ENCODE peak calls at places on chromosomes 5 and 9, in five cellular contexts. V is lower lobe of right lung, Q is prostate gland, Z is choroid plexus epithelial cell, S is gastrocnemius medialis. P is an unnamed sample.

GRCh38 chr9:133115604-133116345 is 5.3 kb downstream of the RALGDS start:
- DNase-seq in V (peak), Q (no peak), Z (peak), S (peak), P (peak)

GRCh38 chr5:83516962-83517750 is 45.6 kb downstream of the VCAN start:
- DNase-seq in V (no peak), Q (no peak), Z (no peak), S (no peak), P (peak)

GRCh38 chr9:16950051-16950450 is 79.6 kb upstream of the BNC2 start:
- DNase-seq in V (no peak), Q (no peak), Z (no peak), S (no peak), P (no peak)

GRCh38 chr5:77921369-77921768 is 145.2 kb upstream of the TBCA start:
- DNase-seq in V (no peak), Q (no peak), Z (no peak), S (no peak), P (no peak)

GRCh38 chr5:138354926-138355378 is 2.5 kb downstream of the KDM3B start:
- DNase-seq in V (no peak), Q (no peak), Z (peak), S (no peak), P (peak)

GRCh38 chr9:7454490-7455110 is 345.0 kb downstream of the DMAC1 start:
- DNase-seq in V (no peak), Q (no peak), Z (no peak), S (no peak), P (no peak)

GRCh38 chr9:75001719-75002421 is 26.2 kb downstream of the CARNMT1 start:
- DNase-seq in V (no peak), Q (peak), Z (peak), S (no peak), P (peak)

GRCh38 chr5:33381243-33381642 is 59.5 kb upstream of the TARS1 start:
- DNase-seq in V (no peak), Q (no peak), Z (no peak), S (no peak), P (no peak)

GRCh38 chr9:101220341-101220740 is 164.5 kb downstream of the BAAT start:
- DNase-seq in V (no peak), Q (no peak), Z (no peak), S (no peak), P (no peak)

GRCh38 chr9:34010979-34011378 is 37.7 kb downstream of the UBAP2 start:
- DNase-seq in V (no peak), Q (no peak), Z (peak), S (no peak), P (no peak)

DNA sequence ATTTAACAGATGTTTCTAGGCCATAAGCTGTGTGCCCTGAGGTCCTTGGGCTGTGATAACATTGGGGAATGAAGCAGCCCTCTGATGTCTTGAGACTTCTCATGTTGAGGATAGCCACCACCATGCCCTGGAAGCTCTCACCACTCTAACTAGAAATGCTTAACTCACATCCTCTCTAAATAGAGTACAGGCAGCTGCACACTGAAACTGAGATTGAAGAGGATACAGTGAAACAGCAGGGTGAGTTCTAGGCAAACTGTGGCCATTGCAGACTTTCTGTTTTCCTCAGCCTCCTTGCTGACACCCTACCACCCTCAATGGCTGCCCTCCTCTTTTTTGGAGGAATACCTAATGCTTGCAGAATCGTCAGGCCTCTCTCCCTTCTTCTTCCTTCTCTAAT is 22.4 kb downstream of the UTP15 start:
- DNase-seq in V (no peak), Q (no peak), Z (no peak), S (no peak), P (no peak)
- TF ChIP-seq CTCF in V (no peak), Q (no peak), Z (no peak), S (no peak), P (no peak)

DNA sequence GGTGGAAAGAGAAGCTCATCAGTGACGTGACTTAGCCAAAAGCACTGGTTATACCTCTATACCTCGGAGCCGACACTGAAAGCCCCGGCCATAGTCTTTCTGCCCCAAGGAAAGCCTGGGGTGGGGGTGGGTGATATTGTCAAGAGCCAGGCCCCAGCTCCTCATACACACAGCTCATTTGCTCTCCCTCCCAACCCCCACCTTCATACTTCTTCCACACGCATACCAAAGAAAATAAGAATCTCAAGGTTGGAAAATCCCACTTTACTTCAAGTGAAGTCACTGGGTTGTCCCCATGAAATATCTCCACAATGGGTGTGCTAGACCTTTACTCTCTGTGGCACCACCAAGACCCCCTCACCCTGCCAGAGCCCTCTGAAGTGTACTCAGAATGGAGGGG is 27.1 kb upstream of the MGAT1 start:
- DNase-seq in V (no peak), Q (no peak), Z (no peak), S (no peak), P (no peak)
- H3K4me3 ChIP-seq in V (peak), Q (no peak), Z (no peak), S (peak), P (no peak)

DNA sequence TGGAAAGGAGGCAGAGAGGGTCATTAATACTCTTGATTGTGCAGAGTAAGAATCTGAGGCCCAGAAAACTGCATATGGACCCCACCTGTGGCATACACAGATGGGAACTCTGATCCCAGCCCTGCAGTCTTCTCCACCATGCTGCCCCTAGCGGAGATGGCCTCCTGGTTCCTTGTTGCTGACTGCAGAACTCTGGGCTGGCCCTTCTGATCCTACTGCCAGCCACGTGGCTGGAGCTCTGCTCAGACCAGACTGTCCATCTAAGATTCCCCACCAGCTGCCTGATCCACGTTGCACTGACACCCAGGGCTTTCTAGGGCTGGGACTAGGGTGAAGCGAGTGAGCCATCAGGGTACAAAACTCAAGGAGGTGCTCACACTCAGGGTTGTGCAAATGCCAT is 245.7 kb upstream of the NR4A3 start:
- DNase-seq in V (no peak), Q (no peak), Z (no peak), S (no peak), P (no peak)
- TF ChIP-seq CTCF in V (no peak), Q (no peak), Z (no peak), S (no peak), P (no peak)

GRCh38 chr5:177116631-177117373 is 16.8 kb upstream of the NSD1 start:
- DNase-seq in V (peak), Q (peak), Z (peak), S (peak), P (peak)
- H3K4me3 ChIP-seq in V (peak), Q (peak), Z (peak), S (peak), P (no peak)

DNA sequence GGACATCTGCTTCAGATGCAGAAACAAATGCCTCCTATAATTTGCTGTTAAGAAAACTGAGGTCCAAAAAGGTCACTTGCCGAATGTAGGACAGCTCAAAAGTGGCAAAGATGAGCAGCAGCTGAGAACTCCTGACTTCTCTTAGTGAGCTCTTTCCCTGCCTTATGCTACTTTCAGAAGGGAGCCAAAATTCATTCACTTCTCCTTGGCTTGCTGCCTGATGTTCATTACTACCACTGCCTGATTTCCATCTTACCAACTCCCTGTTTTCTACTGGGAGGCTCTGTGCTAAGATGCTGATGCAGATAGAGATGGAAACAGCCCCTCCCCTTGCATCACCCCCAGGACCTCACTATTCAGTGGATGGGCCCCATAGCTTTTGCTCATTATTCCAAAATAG is 60.1 kb downstream of the SEMA6A start:
- DNase-seq in V (no peak), Q (no peak), Z (no peak), S (no peak), P (no peak)
- TF ChIP-seq CTCF in V (no peak), Q (no peak), Z (no peak), S (no peak), P (no peak)

DNA sequence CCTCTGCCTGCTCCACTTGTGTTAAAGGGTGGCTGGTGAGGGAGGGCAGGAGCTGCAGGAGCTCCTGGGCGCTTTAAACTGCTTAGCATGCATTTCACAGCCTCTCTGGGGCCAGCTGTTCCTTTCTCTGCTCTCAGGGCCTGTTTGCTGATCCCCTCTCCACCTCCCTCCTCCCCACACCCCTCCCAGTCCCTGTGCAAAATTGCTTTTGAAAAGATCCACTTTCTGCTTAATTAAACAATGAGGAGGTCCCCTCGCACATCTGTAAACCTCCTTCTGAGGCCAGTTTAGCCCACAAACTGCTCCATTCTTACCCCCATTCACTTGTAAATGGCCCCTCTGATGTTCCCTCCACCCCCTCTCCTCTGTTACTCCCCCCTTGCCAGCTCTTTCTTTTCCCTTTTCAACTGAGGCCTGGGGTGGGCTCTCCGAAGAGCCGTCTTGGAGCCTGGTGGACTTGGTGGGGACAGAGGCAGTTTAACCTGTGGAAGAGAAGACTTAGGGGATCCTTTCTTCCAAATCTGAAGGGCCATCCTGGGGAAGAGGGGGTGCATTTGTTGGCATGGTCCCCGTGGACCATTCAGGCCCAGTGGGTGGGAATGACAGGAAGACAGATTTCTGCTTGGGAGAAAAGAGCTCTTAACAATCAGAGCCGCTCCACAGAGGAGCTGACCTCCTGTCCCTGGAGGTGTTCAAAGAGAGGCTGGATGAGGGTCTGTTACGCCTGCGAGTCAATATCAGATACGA is 12.0 kb downstream of the URM1 start:
- DNase-seq in V (no peak), Q (no peak), Z (no peak), S (no peak), P (no peak)
- H3K4me3 ChIP-seq in V (no peak), Q (no peak), Z (no peak), S (no peak), P (no peak)

DNA sequence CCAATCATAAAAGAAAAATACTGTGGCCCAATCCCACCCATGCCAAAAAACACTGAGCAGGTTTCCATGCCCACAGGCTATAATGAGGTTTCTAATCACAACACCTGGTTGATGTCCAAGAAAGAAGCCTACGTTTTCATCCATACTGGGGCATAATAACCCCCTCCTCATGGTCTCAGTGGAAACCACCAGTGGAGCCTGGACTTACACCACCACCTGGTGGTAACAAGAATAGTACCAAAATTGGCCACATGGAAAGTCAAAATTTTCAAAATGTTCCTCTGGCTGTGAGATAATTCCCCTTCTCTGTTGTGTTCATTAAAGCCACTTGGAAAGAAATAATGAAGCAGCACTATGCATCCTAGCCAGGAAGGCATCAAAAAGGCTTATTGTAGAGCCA is 687.3 kb upstream of the ST8SIA4 start:
- DNase-seq in V (no peak), Q (no peak), Z (no peak), S (no peak), P (no peak)
- TF ChIP-seq CTCF in V (peak), Q (no peak), Z (peak), S (no peak), P (peak)

P was measured in astrocyte of the spinal cord.